ENCODE peak calls at places on chromosomes 3 and 15, in five cellular contexts. G, U, Z, T and Y are unnamed samples.

GRCh38 chr3:192566706-192567290 is 160.5 kb downstream of the FGF12 start:
- DNase-seq in G (peak; percentile 79), T (peak; percentile 52), Z (peak; percentile 66), U (peak; percentile 54), Y (peak; percentile 64)

GRCh38 chr3:47578119-47578630 is 490 bp downstream of the CSPG5 start:
- DNase-seq in U (peak; percentile 40), G (peak; percentile 65), Z (peak; percentile 43), T (peak; percentile 28), Y (peak; percentile 19)

GRCh38 chr3:13710251-13710650 is 161.3 kb downstream of the FBLN2 start:
- DNase-seq in Z (no peak), T (peak; percentile 1), U (no peak), G (no peak), Y (no peak)

GRCh38 chr3:45055411-45056143 is 29.5 kb downstream of the CLEC3B start:
- DNase-seq in U (no peak), T (no peak), G (peak; percentile 19), Z (no peak), Y (no peak)

GRCh38 chr3:143307613-143308183 is 188.1 kb downstream of the CHST2 start:
- DNase-seq in G (no peak), T (no peak), Z (peak; percentile 57), U (no peak), Y (peak; percentile 44)

GRCh38 chr3:136838641-136839555 is 20.0 kb downstream of the SLC35G2 start:
- DNase-seq in Z (no peak), T (no peak), G (no peak), U (no peak), Y (no peak)

GRCh38 chr3:42957573-42957972 is 21.5 kb upstream of the GASK1A start:
- DNase-seq in U (no peak), G (no peak), T (no peak), Z (no peak), Y (no peak)

GRCh38 chr3:195021674-195022073 is 249.3 kb downstream of the XXYLT1 start:
- DNase-seq in Z (no peak), T (peak; percentile 4), U (no peak), G (no peak), Y (no peak)

GRCh38 chr3:1375145-1375544 is 282.3 kb downstream of the CNTN6 start:
- DNase-seq in Z (no peak), G (no peak), T (no peak), U (no peak), Y (no peak)

GRCh38 chr3:117665311-117665710 is 955.7 kb downstream of the TUSC7 start:
- DNase-seq in T (no peak), Z (no peak), U (peak; percentile 17), G (no peak), Y (no peak)

GRCh38 chr3:184558726-184559125 is 2.9 kb upstream of the EPHB3 start:
- DNase-seq in Z (no peak), G (no peak), U (no peak), T (no peak), Y (no peak)

GRCh38 chr3:126180477-126181397 is at the start of gene ALDH1L1:
- DNase-seq in Z (peak; percentile 87), U (peak; percentile 57), G (peak; percentile 86), T (peak; percentile 86), Y (peak; percentile 92)

GRCh38 chr3:160403796-160404510 is 4.5 kb downstream of the SMC4 start:
- DNase-seq in T (no peak), U (no peak), G (no peak), Z (no peak), Y (no peak)

GRCh38 chr15:45794768-45795486 is 160.1 kb downstream of the SQOR start:
- DNase-seq in G (no peak), Z (no peak), U (no peak), T (no peak), Y (no peak)

GRCh38 chr3:14633819-14634424 is 17.6 kb upstream of the CCDC174 start:
- DNase-seq in G (peak; percentile 73), T (no peak), U (peak; percentile 53), Z (peak; percentile 61), Y (no peak)

GRCh38 chr3:161672478-161672877 is 175.9 kb downstream of the OTOL1 start:
- DNase-seq in G (no peak), Z (peak; percentile 22), T (no peak), U (no peak), Y (no peak)

GRCh38 chr15:52284164-52284563 is 11.4 kb downstream of the MYO5C start:
- DNase-seq in T (no peak), U (no peak), Z (no peak), G (no peak), Y (no peak)

GRCh38 chr15:83710452-83710851 is 56.5 kb downstream of the ADAMTSL3 start:
- DNase-seq in T (no peak), Z (no peak), U (no peak), G (no peak), Y (no peak)

GRCh38 chr15:82810061-82810862 is 834 bp downstream of the WHAMM start:
- DNase-seq in G (peak; percentile 72), T (peak; percentile 23), U (peak; percentile 37), Z (peak; percentile 35), Y (peak; percentile 25)

GRCh38 chr3:183560607-183561006 is 5.1 kb upstream of the KLHL6 start:
- DNase-seq in U (no peak), T (no peak), G (no peak), Z (no peak), Y (no peak)

GRCh38 chr15:36691596-36691995 is 112.2 kb downstream of the CDIN1 start:
- DNase-seq in Z (no peak), G (no peak), U (no peak), T (no peak), Y (no peak)

GRCh38 chr3:9397911-9398714 is 698 bp downstream of the SETD5 start:
- DNase-seq in G (peak; percentile 51), T (peak; percentile 47), Z (peak; percentile 47), U (peak; percentile 56), Y (peak; percentile 70)

GRCh38 chr15:43912991-43913927 is 86.5 kb downstream of the WDR76 start:
- DNase-seq in T (peak; percentile 27), G (no peak), Z (peak; percentile 51), U (no peak), Y (peak; percentile 21)

GRCh38 chr3:160870327-160870726 is 114.3 kb downstream of the PPM1L start:
- DNase-seq in G (peak; percentile 7), Z (no peak), T (no peak), U (no peak), Y (no peak)

GRCh38 chr3:53092216-53092615 is 38.0 kb downstream of the RFT1 start:
- DNase-seq in T (no peak), Z (no peak), G (no peak), U (no peak), Y (no peak)

GRCh38 chr15:57395292-57395691 is 19.0 kb downstream of the CGNL1 start:
- DNase-seq in U (no peak), T (no peak), G (no peak), Z (no peak), Y (no peak)

GRCh38 chr3:193744048-193744821 is 151.2 kb downstream of the OPA1 start:
- DNase-seq in G (peak; percentile 22), T (no peak), Z (no peak), U (no peak), Y (no peak)

GRCh38 chr15:64774556-64775523 is 549 bp downstream of the RBPMS2 start:
- DNase-seq in G (peak; percentile 69), Z (peak; percentile 46), U (no peak), T (peak; percentile 46), Y (peak; percentile 69)

GRCh38 chr3:115341208-115341607 is 194.1 kb upstream of the ZBTB20 start:
- DNase-seq in U (no peak), G (no peak), T (no peak), Z (no peak), Y (no peak)

GRCh38 chr15:91873133-91873526 is 19.6 kb downstream of the SLCO3A1 start:
- DNase-seq in Z (no peak), T (no peak), G (no peak), U (no peak), Y (no peak)

GRCh38 chr15:68271854-68272471 is 5.6 kb upstream of the FEM1B start:
- DNase-seq in G (no peak), U (no peak), Z (no peak), T (peak; percentile 62), Y (peak; percentile 45)

GRCh38 chr3:63857311-63857710 is 6.3 kb downstream of the THOC7 start:
- DNase-seq in U (no peak), Z (no peak), G (no peak), T (no peak), Y (no peak)

GRCh38 chr15:63600001-63600645 is 2.9 kb downstream of the FBXL22 start:
- DNase-seq in U (no peak), T (no peak), G (peak; percentile 39), Z (peak; percentile 49), Y (no peak)

GRCh38 chr3:9754678-9755077 is 4.9 kb downstream of the OGG1 start:
- DNase-seq in G (no peak), Z (no peak), U (no peak), T (no peak), Y (no peak)

GRCh38 chr3:64889991-64890390 is 202.2 kb upstream of the ADAMTS9 start:
- DNase-seq in Z (peak; percentile 76), T (peak; percentile 34), G (peak; percentile 63), U (no peak), Y (peak; percentile 59)

GRCh38 chr3:31240466-31240865 is 292.3 kb upstream of the STT3B start:
- DNase-seq in U (no peak), T (no peak), Z (no peak), G (no peak), Y (no peak)
- H3K4me1 ChIP-seq in U (no peaks in the 10 kb centered on the region), T (no peaks in the 10 kb centered on the region), Z (no peaks in the 10 kb centered on the region), G (no peaks in the 10 kb centered on the region), Y (no peaks in the 10 kb centered on the region)

GRCh38 chr15:75704263-75704615 is 8.4 kb downstream of the CSPG4 start:
- DNase-seq in U (no peak), T (no peak), G (no peak), Z (no peak), Y (no peak)
- H3K4me1 ChIP-seq in U (peaks cover 25% of the 10 kb centered on the region), T (peaks cover 4% of the 10 kb centered on the region), G (peaks cover 18% of the 10 kb centered on the region), Z (peaks cover 20% of the 10 kb centered on the region), Y (peaks cover 5% of the 10 kb centered on the region)

DNA sequence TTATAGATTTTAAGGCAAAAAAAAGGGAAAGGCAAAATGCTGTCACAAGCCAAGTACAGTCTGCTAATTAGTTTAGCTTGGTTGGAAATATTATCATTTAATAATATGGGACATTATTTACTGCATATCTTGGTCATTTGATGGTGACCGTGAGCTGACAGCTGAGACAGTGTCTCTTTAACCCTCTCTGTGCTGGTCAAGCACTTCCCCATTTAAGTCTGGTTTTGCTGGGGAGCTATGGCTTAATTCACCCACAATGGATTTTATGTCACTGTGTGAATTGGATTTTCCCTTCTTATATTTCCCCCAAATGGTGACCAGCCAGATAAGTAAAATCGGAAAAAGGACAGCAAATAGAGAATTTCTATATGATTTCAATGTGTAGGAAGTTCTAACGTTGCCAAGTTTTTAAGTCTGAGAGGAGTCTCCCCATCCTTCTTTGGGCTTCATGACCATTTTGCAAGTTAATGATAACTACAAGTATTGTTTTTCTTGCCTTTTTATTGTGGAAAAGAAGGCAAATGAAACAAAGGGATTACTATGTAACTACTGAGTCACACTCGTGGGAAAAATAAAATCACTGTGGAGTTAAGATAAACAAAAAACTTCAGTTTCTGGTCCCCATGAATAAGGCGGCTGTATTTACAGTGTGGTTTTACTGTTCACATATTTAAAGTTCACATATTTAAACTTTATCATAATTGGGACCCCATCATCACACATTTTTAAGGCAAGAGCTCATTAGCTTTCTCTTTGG is 373.5 kb downstream of the NR2F2 start:
- DNase-seq in G (no peak), Z (no peak), U (no peak), T (no peak), Y (no peak)
- H3K4me1 ChIP-seq in G (peaks cover 4% of the 10 kb centered on the region), Z (no peaks in the 10 kb centered on the region), U (no peaks in the 10 kb centered on the region), T (no peaks in the 10 kb centered on the region), Y (no peaks in the 10 kb centered on the region)

GRCh38 chr15:41565702-41566101 is 6.7 kb downstream of the TYRO3 start:
- DNase-seq in T (no peak), Z (no peak), G (no peak), U (no peak), Y (no peak)
- H3K4me1 ChIP-seq in T (peaks cover 4% of the 10 kb centered on the region), Z (peaks cover 6% of the 10 kb centered on the region), G (peaks cover 46% of the 10 kb centered on the region), U (no peaks in the 10 kb centered on the region), Y (peaks cover 41% of the 10 kb centered on the region)